ENCODE peak calls at places on chromosomes 6 and 20, in six cellular contexts. One of them, this sample, is unnamed.

GRCh38 chr6:116352515-116353471 is 18.0 kb upstream of the DSE start:
- ATAC-seq in naive thymus-derived CD8-positive, alpha-beta T cell: no peak
- ATAC-seq in lung: no peak
- ATAC-seq in foreskin keratinocyte: peak; percentile 51
- ATAC-seq in RWPE2: peak; percentile 48
- ATAC-seq in naive thymus-derived CD4-positive, alpha-beta T cell: no peak
- ATAC-seq in this sample: no peak

GRCh38 chr20:6665621-6666345 is 101.7 kb upstream of the BMP2 start:
- ATAC-seq in foreskin keratinocyte: no peak
- ATAC-seq in naive thymus-derived CD4-positive, alpha-beta T cell: no peak
- ATAC-seq in naive thymus-derived CD8-positive, alpha-beta T cell: no peak
- ATAC-seq in RWPE2: no peak
- ATAC-seq in lung: no peak
- ATAC-seq in this sample: no peak

GRCh38 chr20:49186535-49187329 is 1.4 kb downstream of the STAU1 start:
- ATAC-seq in naive thymus-derived CD8-positive, alpha-beta T cell: peak; percentile 37
- ATAC-seq in naive thymus-derived CD4-positive, alpha-beta T cell: peak; percentile 33
- ATAC-seq in lung: no peak
- ATAC-seq in foreskin keratinocyte: peak; percentile 12
- ATAC-seq in RWPE2: peak; percentile 31
- ATAC-seq in this sample: peak; percentile 25

GRCh38 chr20:43046946-43047345 is 142.8 kb downstream of the PTPRT start:
- ATAC-seq in lung: no peak
- ATAC-seq in RWPE2: no peak
- ATAC-seq in foreskin keratinocyte: no peak
- ATAC-seq in naive thymus-derived CD8-positive, alpha-beta T cell: no peak
- ATAC-seq in naive thymus-derived CD4-positive, alpha-beta T cell: no peak
- ATAC-seq in this sample: no peak

GRCh38 chr20:50401047-50401586 is 109.1 kb upstream of the PTPN1 start:
- ATAC-seq in RWPE2: no peak
- ATAC-seq in naive thymus-derived CD4-positive, alpha-beta T cell: no peak
- ATAC-seq in foreskin keratinocyte: no peak
- ATAC-seq in naive thymus-derived CD8-positive, alpha-beta T cell: no peak
- ATAC-seq in lung: no peak
- ATAC-seq in this sample: no peak

GRCh38 chr20:20410678-20411077 is 42.8 kb downstream of the INSM1 start:
- ATAC-seq in naive thymus-derived CD4-positive, alpha-beta T cell: no peak
- ATAC-seq in naive thymus-derived CD8-positive, alpha-beta T cell: no peak
- ATAC-seq in foreskin keratinocyte: peak; percentile 61
- ATAC-seq in lung: no peak
- ATAC-seq in RWPE2: no peak
- ATAC-seq in this sample: no peak

GRCh38 chr6:158255974-158256601 is 56.2 kb upstream of the TULP4 start:
- ATAC-seq in lung: no peak
- ATAC-seq in naive thymus-derived CD4-positive, alpha-beta T cell: peak; percentile 70
- ATAC-seq in RWPE2: no peak
- ATAC-seq in foreskin keratinocyte: no peak
- ATAC-seq in naive thymus-derived CD8-positive, alpha-beta T cell: peak; percentile 89
- ATAC-seq in this sample: no peak

GRCh38 chr6:14888575-14889000 is 357.3 kb upstream of the JARID2 start:
- ATAC-seq in naive thymus-derived CD8-positive, alpha-beta T cell: no peak
- ATAC-seq in naive thymus-derived CD4-positive, alpha-beta T cell: no peak
- ATAC-seq in foreskin keratinocyte: no peak
- ATAC-seq in RWPE2: no peak
- ATAC-seq in lung: no peak
- ATAC-seq in this sample: no peak

GRCh38 chr20:45921618-45922189 is 9.7 kb upstream of the PLTP start:
- ATAC-seq in foreskin keratinocyte: no peak
- ATAC-seq in RWPE2: no peak
- ATAC-seq in lung: no peak
- ATAC-seq in naive thymus-derived CD8-positive, alpha-beta T cell: no peak
- ATAC-seq in naive thymus-derived CD4-positive, alpha-beta T cell: no peak
- ATAC-seq in this sample: no peak

GRCh38 chr6:117818449-117818848 is 88.6 kb upstream of the SLC35F1 start:
- ATAC-seq in naive thymus-derived CD4-positive, alpha-beta T cell: no peak
- ATAC-seq in lung: no peak
- ATAC-seq in naive thymus-derived CD8-positive, alpha-beta T cell: no peak
- ATAC-seq in foreskin keratinocyte: no peak
- ATAC-seq in RWPE2: no peak
- ATAC-seq in this sample: no peak

GRCh38 chr6:152496731-152497130 is 140.4 kb downstream of the SYNE1 start:
- ATAC-seq in naive thymus-derived CD8-positive, alpha-beta T cell: no peak
- ATAC-seq in naive thymus-derived CD4-positive, alpha-beta T cell: no peak
- ATAC-seq in RWPE2: no peak
- ATAC-seq in foreskin keratinocyte: no peak
- ATAC-seq in lung: no peak
- ATAC-seq in this sample: no peak

GRCh38 chr20:32823078-32823477 is 3.3 kb downstream of the MAPRE1 start:
- ATAC-seq in naive thymus-derived CD4-positive, alpha-beta T cell: no peak
- ATAC-seq in RWPE2: peak; percentile 65
- ATAC-seq in lung: no peak
- ATAC-seq in naive thymus-derived CD8-positive, alpha-beta T cell: no peak
- ATAC-seq in foreskin keratinocyte: peak; percentile 36
- ATAC-seq in this sample: no peak

GRCh38 chr20:25225642-25226432 is 22.0 kb upstream of the PYGB start:
- ATAC-seq in naive thymus-derived CD4-positive, alpha-beta T cell: peak; percentile 12
- ATAC-seq in lung: no peak
- ATAC-seq in naive thymus-derived CD8-positive, alpha-beta T cell: no peak
- ATAC-seq in foreskin keratinocyte: no peak
- ATAC-seq in RWPE2: no peak
- ATAC-seq in this sample: no peak

GRCh38 chr20:42484790-42485365 is 704.8 kb downstream of the PTPRT start:
- ATAC-seq in naive thymus-derived CD8-positive, alpha-beta T cell: no peak
- ATAC-seq in lung: no peak
- ATAC-seq in foreskin keratinocyte: no peak
- ATAC-seq in RWPE2: no peak
- ATAC-seq in naive thymus-derived CD4-positive, alpha-beta T cell: no peak
- ATAC-seq in this sample: no peak

GRCh38 chr6:162785632-162786242 is 58.0 kb downstream of the PACRG start:
- ATAC-seq in naive thymus-derived CD8-positive, alpha-beta T cell: no peak
- ATAC-seq in lung: no peak
- ATAC-seq in foreskin keratinocyte: no peak
- ATAC-seq in naive thymus-derived CD4-positive, alpha-beta T cell: no peak
- ATAC-seq in RWPE2: no peak
- ATAC-seq in this sample: peak; percentile 8

GRCh38 chr20:13904766-13905165 is 85.6 kb downstream of the SEL1L2 start:
- ATAC-seq in naive thymus-derived CD8-positive, alpha-beta T cell: no peak
- ATAC-seq in RWPE2: no peak
- ATAC-seq in lung: no peak
- ATAC-seq in foreskin keratinocyte: no peak
- ATAC-seq in naive thymus-derived CD4-positive, alpha-beta T cell: no peak
- ATAC-seq in this sample: no peak

This sample was measured in stimulated activated memory B cell treated with anti-CD40 and anti-IgM and Interleukin-4, amounts not matched to agents 10 μg/mL and 1 μg/mL and 100 μg/mL, for 72 hours.